ENCODE peak calls at places on chromosomes 12 and 14, in six cellular contexts. O, J, D, C, R and U are unnamed samples.

GRCh38 chr12:64240781-64241180 is 18.7 kb upstream of the KICS2 start:
- DNase-seq in J (no peak), D (no peak), R (no peak), C (no peak), O (no peak), U (no peak)

GRCh38 chr14:32896979-32897723 is 41.5 kb upstream of the NPAS3 start:
- DNase-seq in D (peak), C (peak), R (no peak), O (peak), J (no peak), U (peak)

GRCh38 chr14:71078481-71078880 is 171.2 kb downstream of the PCNX1 start:
- DNase-seq in R (no peak), J (no peak), C (no peak), O (no peak), D (no peak), U (no peak)

GRCh38 chr14:94994245-94994644 is 163.1 kb downstream of the DICER1 start:
- DNase-seq in J (no peak), O (no peak), D (no peak), R (no peak), C (no peak), U (no peak)

GRCh38 chr12:57005980-57006808 is at the start of gene ZBTB39:
- DNase-seq in D (peak), J (peak), R (peak), O (peak), C (peak), U (peak)

GRCh38 chr14:102558566-102558965 is 33.9 kb upstream of the RCOR1 start:
- DNase-seq in R (no peak), O (no peak), C (no peak), D (no peak), J (no peak), U (no peak)

GRCh38 chr14:87153901-87154300 is 839.1 kb downstream of the GALC start:
- DNase-seq in C (no peak), R (no peak), O (no peak), D (no peak), J (no peak), U (no peak)

GRCh38 chr12:2628401-2628800 is 166.4 kb upstream of the FKBP4 start:
- DNase-seq in D (no peak), R (no peak), J (no peak), C (no peak), O (no peak), U (no peak)

GRCh38 chr14:43204816-43205215 is 1302.3 kb downstream of the FSCB start:
- DNase-seq in O (no peak), R (no peak), C (no peak), J (no peak), D (no peak), U (no peak)

GRCh38 chr14:69335421-69335820 is 62.7 kb downstream of the ERH start:
- DNase-seq in R (no peak), J (no peak), O (peak), D (no peak), C (no peak), U (peak)

GRCh38 chr12:114931025-114931424 is 247.1 kb upstream of the TBX3 start:
- DNase-seq in J (no peak), D (no peak), C (no peak), R (no peak), O (no peak), U (no peak)

GRCh38 chr12:49776413-49776812 is 35.1 kb downstream of the TMBIM6 start:
- DNase-seq in O (peak), J (peak), D (peak), R (peak), C (peak), U (peak)

GRCh38 chr14:76951149-76951548 is 77.4 kb downstream of the IRF2BPL start:
- DNase-seq in J (no peak), R (no peak), O (no peak), C (no peak), D (no peak), U (no peak)

GRCh38 chr14:64074961-64075619 is 219.1 kb downstream of the ESR2 start:
- DNase-seq in O (no peak), D (peak), C (no peak), J (no peak), R (no peak), U (no peak)

GRCh38 chr12:94615284-94616216 is 34.8 kb downstream of the TMCC3 start:
- DNase-seq in R (no peak), J (no peak), O (peak), C (peak), D (peak), U (peak)

GRCh38 chr12:69396041-69396440 is 36.5 kb downstream of the YEATS4 start:
- DNase-seq in J (no peak), D (no peak), C (no peak), O (no peak), R (no peak), U (no peak)

GRCh38 chr12:49088932-49089330 is 5.7 kb downstream of the DHH start:
- DNase-seq in J (no peak), O (no peak), C (no peak), D (no peak), R (no peak), U (no peak)

GRCh38 chr12:116454950-116455447 is 104.2 kb upstream of the MAP1LC3B2 start:
- DNase-seq in J (no peak), R (no peak), C (no peak), O (no peak), D (peak), U (no peak)

GRCh38 chr14:25250516-25250915 is 200.6 kb upstream of the STXBP6 start:
- DNase-seq in O (no peak), C (peak), R (no peak), J (no peak), D (no peak), U (no peak)

GRCh38 chr14:100585448-100586152 is 1.6 kb downstream of the BEGAIN start:
- DNase-seq in J (no peak), C (no peak), D (no peak), R (no peak), O (no peak), U (no peak)

GRCh38 chr14:23061995-23062394 is 4.7 kb upstream of the CDH24 start:
- DNase-seq in J (no peak), R (no peak), D (peak), O (no peak), C (no peak), U (no peak)

GRCh38 chr12:33006106-33006505 is 109.5 kb upstream of the PKP2 start:
- DNase-seq in D (no peak), R (no peak), C (no peak), O (no peak), J (no peak), U (no peak)

GRCh38 chr12:107368586-107368985 is 275.2 kb upstream of the CRY1 start:
- DNase-seq in C (no peak), O (no peak), D (no peak), R (no peak), J (no peak), U (no peak)

GRCh38 chr12:125187148-125187733 is 122.0 kb downstream of the AACS start:
- DNase-seq in C (no peak), D (no peak), O (peak), J (no peak), R (no peak), U (no peak)

GRCh38 chr14:96136361-96136760 is 68.3 kb upstream of the BDKRB2 start:
- DNase-seq in O (no peak), D (no peak), R (no peak), C (peak), J (no peak), U (no peak)

GRCh38 chr14:94139421-94139820 is 10.0 kb upstream of the IFI27L2 start:
- DNase-seq in R (no peak), C (no peak), O (no peak), D (no peak), J (no peak), U (no peak)

GRCh38 chr12:130490674-130491073 is 153.0 kb downstream of the PIWIL1 start:
- DNase-seq in D (no peak), J (no peak), O (no peak), R (no peak), C (no peak), U (no peak)

GRCh38 chr12:95805864-95806669 is 15.5 kb upstream of the NTN4 start:
- DNase-seq in O (no peak), D (peak), C (no peak), R (no peak), J (no peak), U (no peak)

GRCh38 chr12:75704664-75705063 is 193.3 kb upstream of the KRR1 start:
- DNase-seq in J (no peak), R (no peak), D (no peak), O (no peak), C (no peak), U (no peak)